ENCODE peak calls at places on chromosomes 1 and 21, in five cellular contexts. X is AG04450; I is stimulated activated CD4-positive, alpha-beta T cell treated with anti-CD3 and anti-CD28 coated beads, Interleukin-2, amount 100 ng/mL, for 4 hours; D is adipocyte; Y is NCI-H1092. P is an unnamed sample.

GRCh38 chr1:29849038-29849750 is 612.9 kb downstream of the PTPRU start:
- DNase-seq in X (no peak), I (peak; percentile 10), D (peak; percentile 67), Y (peak; percentile 57), P (peak; percentile 62)

GRCh38 chr1:87478231-87478630 is 149.6 kb downstream of the LMO4 start:
- DNase-seq in X (no peak), I (no peak), D (no peak), Y (no peak), P (peak; percentile 21)

GRCh38 chr21:31920275-31920674 is 47.5 kb downstream of the HUNK start:
- DNase-seq in X (no peak), I (no peak), D (peak; percentile 33), Y (no peak), P (no peak)

GRCh38 chr1:3553166-3553939 is 58.0 kb downstream of the MEGF6 start:
- DNase-seq in X (no peak), I (no peak), D (peak; percentile 27), Y (no peak), P (peak; percentile 77)

GRCh38 chr1:16474166-16474800 is 33.8 kb downstream of the NECAP2 start:
- DNase-seq in X (no peak), I (no peak), D (no peak), Y (no peak), P (no peak)

GRCh38 chr1:226046240-226046639 is 16.3 kb upstream of the H3-3A start:
- DNase-seq in X (no peak), I (no peak), D (no peak), Y (no peak), P (peak; percentile 64)

GRCh38 chr1:188782220-188782841 is 1695.3 kb downstream of the BRINP3 start:
- DNase-seq in X (peak; percentile 16), I (no peak), D (peak; percentile 57), Y (peak; percentile 38), P (peak; percentile 74)

GRCh38 chr1:247409869-247410544 is 6.0 kb upstream of the NLRP3 start:
- DNase-seq in X (no peak), I (peak; percentile 20), D (no peak), Y (no peak), P (no peak)

GRCh38 chr1:54805466-54805865 is 4.3 kb upstream of the TTC22 start:
- DNase-seq in X (no peak), I (no peak), D (no peak), Y (no peak), P (no peak)

GRCh38 chr1:175192111-175192629 is 406 bp downstream of the KIAA0040 start:
- DNase-seq in X (no peak), I (peak; percentile 6), D (peak; percentile 50), Y (peak; percentile 42), P (peak; percentile 82)

GRCh38 chr1:33986389-33987095 is 122.7 kb downstream of the HMGB4 start:
- DNase-seq in X (no peak), I (no peak), D (peak; percentile 82), Y (no peak), P (peak; percentile 62)

GRCh38 chr1:111422546-111423391 is 4.8 kb downstream of the OVGP1 start:
- DNase-seq in X (no peak), I (no peak), D (peak; percentile 40), Y (no peak), P (peak; percentile 81)

GRCh38 chr1:33512612-33513011 is 40.2 kb downstream of the ZSCAN20 start:
- DNase-seq in X (no peak), I (no peak), D (no peak), Y (no peak), P (no peak)

GRCh38 chr1:230160957-230161771 is 94.1 kb downstream of the GALNT2 start:
- DNase-seq in X (no peak), I (no peak), D (no peak), Y (no peak), P (peak; percentile 82)

GRCh38 chr1:27049127-27049526 is 36.5 kb upstream of the TENT5B start:
- DNase-seq in X (no peak), I (no peak), D (no peak), Y (no peak), P (no peak)

GRCh38 chr1:109783436-109783835 is 19.7 kb upstream of the EPS8L3 start:
- DNase-seq in X (no peak), I (no peak), D (peak; percentile 57), Y (no peak), P (peak; percentile 91)

GRCh38 chr1:31529999-31530705 is 46.2 kb upstream of the TINAGL1 start:
- DNase-seq in X (no peak), I (no peak), D (no peak), Y (no peak), P (no peak)

GRCh38 chr1:1918901-1919303 is at the start of gene TMEM52:
- DNase-seq in X (no peak), I (no peak), D (no peak), Y (no peak), P (no peak)

GRCh38 chr1:160576430-160576829 is 2.9 kb downstream of the CD84 start:
- DNase-seq in X (no peak), I (peak; percentile 64), D (no peak), Y (no peak), P (no peak)

GRCh38 chr1:11653101-11653601 is 1.1 kb downstream of the FBXO2 start:
- DNase-seq in X (no peak), I (no peak), D (no peak), Y (no peak), P (peak; percentile 81)

GRCh38 chr1:84492726-84493125 is 13.5 kb upstream of the SPATA1 start:
- DNase-seq in X (no peak), I (no peak), D (no peak), Y (no peak), P (no peak)

GRCh38 chr1:35611655-35612054 is 29.7 kb downstream of the PSMB2 start:
- DNase-seq in X (no peak), I (no peak), D (no peak), Y (no peak), P (no peak)

GRCh38 chr21:23014021-23014420 is 2015.8 kb downstream of the NCAM2 start:
- DNase-seq in X (no peak), I (no peak), D (no peak), Y (no peak), P (no peak)

GRCh38 chr1:70890408-70890807 is 157.2 kb downstream of the PTGER3 start:
- DNase-seq in X (no peak), I (no peak), D (no peak), Y (no peak), P (no peak)